ENCODE peak calls at places on chromosome 4, in eight cellular contexts. H is esophagus muscularis mucosa, P is K562, E is SK-N-SH, A is transverse colon, V is ovary, X is stomach, D is HepG2. Y is an unnamed sample.
A peak's percentile ranks its signal among the peaks of the same experiment; 100 is the strongest.

GRCh38 chr4:71366776-71367175 is 28.0 kb downstream of the SLC4A4 start:
- DNase-seq in D (no peak), H (no peak), P (no peak), X (no peak), A (no peak), V (no peak), E (no peak), Y (no peak)

GRCh38 chr4:42953316-42953715 is 60.8 kb downstream of the GRXCR1 start:
- DNase-seq in E (no peak), V (no peak), H (no peak), A (no peak), D (no peak), X (no peak), P (no peak), Y (no peak)

GRCh38 chr4:55186123-55186522 is 60.7 kb upstream of the KDR start:
- DNase-seq in D (no peak), E (no peak), A (no peak), H (no peak), V (no peak), X (no peak), P (no peak), Y (no peak)

GRCh38 chr4:174989791-174990190 is 71.6 kb downstream of the ADAM29 start:
- DNase-seq in X (no peak), A (no peak), H (no peak), V (no peak), E (no peak), D (no peak), P (no peak), Y (no peak)

GRCh38 chr4:138460477-138460876 is 218.3 kb upstream of the SLC7A11 start:
- DNase-seq in H (no peak), P (no peak), E (no peak), A (no peak), D (no peak), V (no peak), X (no peak), Y (no peak)

GRCh38 chr4:105666693-105667092 is 41.8 kb downstream of the INTS12 start:
- DNase-seq in H (no peak), P (no peak), D (no peak), A (no peak), V (no peak), E (no peak), X (no peak), Y (no peak)

GRCh38 chr4:126591583-126591982 is 1041.2 kb upstream of the INTU start:
- DNase-seq in P (no peak), V (no peak), E (no peak), X (no peak), H (no peak), A (no peak), D (no peak), Y (no peak)

GRCh38 chr4:123477804-123478209 is 81.2 kb downstream of the SPRY1 start:
- DNase-seq in E (no peak), P (no peak), A (peak; percentile 10), V (no peak), X (no peak), D (peak; percentile 41), H (no peak), Y (no peak)

GRCh38 chr4:11650801-11651596 is 222.3 kb upstream of the HS3ST1 start:
- DNase-seq in V (no peak), E (no peak), P (no peak), H (no peak), D (no peak), X (no peak), A (no peak), Y (no peak)

DNA sequence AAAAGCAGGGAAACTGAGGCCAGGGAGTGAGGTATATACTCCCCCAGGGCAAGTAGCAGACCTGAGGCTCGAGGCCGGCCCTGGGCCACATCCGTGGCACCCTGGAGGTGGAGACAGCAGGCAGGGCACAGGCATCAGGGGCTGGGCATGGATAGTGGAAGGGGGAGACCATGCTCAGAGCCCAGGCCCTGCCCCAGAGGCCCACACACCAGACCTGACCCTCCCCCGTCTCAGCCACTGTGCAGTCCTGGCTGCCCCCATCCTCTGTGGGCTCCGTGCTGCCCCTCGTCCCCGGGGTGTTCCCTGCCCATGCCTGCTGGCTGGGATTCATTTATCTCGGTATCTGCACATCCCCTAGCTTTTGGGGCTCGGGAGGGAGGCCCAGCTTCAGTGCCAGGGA is 103.1 kb upstream of the NKX1-1 start:
- DNase-seq in P (no peak), D (no peak), X (no peak), V (no peak), A (no peak), E (no peak), H (no peak), Y (no peak)
- H3K27me3 ChIP-seq in P (peaks cover 40% of the 10 kb centered on the region), D (peaks cover 7% of the 10 kb centered on the region), X (peaks cover 43% of the 10 kb centered on the region), V (no peaks in the 10 kb centered on the region), A (peaks cover 64% of the 10 kb centered on the region), E (peaks cover 54% of the 10 kb centered on the region), H (peaks cover 89% of the 10 kb centered on the region), Y (no peaks in the 10 kb centered on the region)

GRCh38 chr4:98728433-98728832 is 70.0 kb upstream of the TSPAN5 start:
- DNase-seq in A (no peak), H (peak; percentile 55), P (peak; percentile 15), X (no peak), D (no peak), V (no peak), E (peak; percentile 37), Y (no peak)
- TF ChIP-seq CTCF in A (no peak), H (no peak), P (no peak), X (no peak), D (no peak), V (no peak), E (no peak), Y (no peak)

GRCh38 chr4:83276299-83277040 is 8.1 kb downstream of the COQ2 start:
- DNase-seq in V (no peak), E (no peak), A (no peak), P (no peak), X (no peak), H (no peak), D (no peak), Y (no peak)
- TF ChIP-seq EP300 in V (no peak), E (no peak), A (no peak), P (no peak), X (no peak), H (no peak), D (no peak), Y (no peak)

GRCh38 chr4:184824776-184825393 is 883 bp downstream of the ACSL1 start:
- DNase-seq in E (no peak), A (no peak), V (no peak), H (no peak), P (no peak), D (no peak), X (peak; percentile 33), Y (no peak)
- H3K27me3 ChIP-seq in E (no peaks in the 10 kb centered on the region), A (no peaks in the 10 kb centered on the region), V (no peaks in the 10 kb centered on the region), H (no peaks in the 10 kb centered on the region), P (no peaks in the 10 kb centered on the region), D (no peaks in the 10 kb centered on the region), X (no peaks in the 10 kb centered on the region), Y (no peaks in the 10 kb centered on the region)

GRCh38 chr4:4694296-4694772 is 152.5 kb upstream of the STX18 start:
- DNase-seq in H (no peak), P (peak; percentile 35), V (peak; percentile 58), D (peak; percentile 92), X (no peak), A (no peak), E (peak; percentile 30), Y (no peak)
- TF ChIP-seq CTCF in H (peak; percentile 12), P (peak; percentile 50), V (no peak), D (peak; percentile 73), X (no peak), A (no peak), E (peak; percentile 38), Y (no peak)

GRCh38 chr4:56907009-56907408 is 691 bp upstream of the REST start:
- DNase-seq in E (peak; percentile 22), H (no peak), V (peak; percentile 33), X (no peak), D (no peak), P (no peak), A (peak; percentile 20), Y (no peak)
- TF ChIP-seq EP300 in E (no peak), H (no peak), V (no peak), X (no peak), D (no peak), P (no peak), A (no peak), Y (no peak)

GRCh38 chr4:6113641-6114040 is 86.7 kb downstream of the JAKMIP1 start:
- DNase-seq in V (no peak), E (no peak), H (no peak), D (no peak), P (no peak), A (no peak), X (peak; percentile 15), Y (no peak)
- H3K27me3 ChIP-seq in V (no peaks in the 10 kb centered on the region), E (no peaks in the 10 kb centered on the region), H (peaks cover 55% of the 10 kb centered on the region), D (peaks cover 4% of the 10 kb centered on the region), P (peaks cover 40% of the 10 kb centered on the region), A (no peaks in the 10 kb centered on the region), X (no peaks in the 10 kb centered on the region), Y (no peaks in the 10 kb centered on the region)